ENCODE peak calls at places on chromosomes 1 and 21, in six cellular contexts. Z is colonic mucosa, K is AG10803, L is GM12865, G is IMR-90, I is GM23338. M is an unnamed sample.

GRCh38 chr21:28540514-28540913 is 452.2 kb downstream of the LTN1 start:
- DNase-seq in Z (no peak), K (peak; percentile 46), L (no peak), G (peak; percentile 89), I (no peak), M (no peak)

GRCh38 chr1:192550922-192551534 is 24.5 kb upstream of the RGS1 start:
- DNase-seq in Z (no peak), K (peak; percentile 76), L (peak; percentile 88), G (peak; percentile 88), I (no peak), M (peak; percentile 52)

GRCh38 chr1:26038477-26038876 is 7.4 kb downstream of the SLC30A2 start:
- DNase-seq in Z (no peak), K (no peak), L (no peak), G (no peak), I (no peak), M (no peak)

GRCh38 chr1:244599937-244600350 is 53.0 kb upstream of the DESI2 start:
- DNase-seq in Z (no peak), K (peak; percentile 87), L (peak; percentile 68), G (peak; percentile 98), I (no peak), M (peak; percentile 97)

GRCh38 chr1:109805486-109806180 is 41.9 kb upstream of the EPS8L3 start:
- DNase-seq in Z (no peak), K (peak; percentile 58), L (no peak), G (no peak), I (no peak), M (no peak)

GRCh38 chr1:9659328-9659727 is 7.8 kb downstream of the PIK3CD start:
- DNase-seq in Z (no peak), K (peak; percentile 84), L (no peak), G (peak; percentile 89), I (no peak), M (peak; percentile 80)

GRCh38 chr1:109547412-109548320 is 749 bp upstream of the GNAI3 start:
- DNase-seq in Z (peak; percentile 52), K (no peak), L (peak; percentile 44), G (peak; percentile 26), I (peak; percentile 40), M (peak; percentile 38)

GRCh38 chr1:114040273-114041043 is 61.2 kb downstream of the OLFML3 start:
- DNase-seq in Z (no peak), K (peak; percentile 76), L (no peak), G (no peak), I (no peak), M (peak; percentile 59)

GRCh38 chr1:89609781-89610456 is 23.0 kb upstream of the LRRC8C start:
- DNase-seq in Z (no peak), K (no peak), L (no peak), G (no peak), I (no peak), M (no peak)

GRCh38 chr1:185408675-185409270 is 91.7 kb upstream of the IVNS1ABP start:
- DNase-seq in Z (no peak), K (no peak), L (peak; percentile 5), G (peak; percentile 2), I (no peak), M (no peak)

GRCh38 chr1:16294219-16295212 is 57.5 kb upstream of the CPLANE2 start:
- DNase-seq in Z (no peak), K (no peak), L (peak; percentile 10), G (no peak), I (no peak), M (peak; percentile 30)

GRCh38 chr1:78779831-78780230 is 130.2 kb downstream of the IFI44 start:
- DNase-seq in Z (no peak), K (peak; percentile 4), L (no peak), G (peak; percentile 48), I (no peak), M (no peak)

GRCh38 chr1:168341576-168341975 is 60.9 kb downstream of the TBX19 start:
- DNase-seq in Z (no peak), K (peak; percentile 63), L (no peak), G (peak; percentile 50), I (no peak), M (peak; percentile 82)

GRCh38 chr1:168342572-168343280 is 62.0 kb downstream of the TBX19 start:
- DNase-seq in Z (peak; percentile 87), K (peak; percentile 90), L (peak; percentile 91), G (peak; percentile 91), I (peak; percentile 91), M (peak; percentile 86)

GRCh38 chr1:168340796-168341510 is 60.3 kb downstream of the TBX19 start:
- DNase-seq in Z (no peak), K (no peak), L (peak; percentile 49), G (no peak), I (no peak), M (no peak)

GRCh38 chr1:168345939-168346338 is 65.3 kb downstream of the TBX19 start:
- DNase-seq in Z (no peak), K (no peak), L (no peak), G (no peak), I (no peak), M (no peak)

DNA sequence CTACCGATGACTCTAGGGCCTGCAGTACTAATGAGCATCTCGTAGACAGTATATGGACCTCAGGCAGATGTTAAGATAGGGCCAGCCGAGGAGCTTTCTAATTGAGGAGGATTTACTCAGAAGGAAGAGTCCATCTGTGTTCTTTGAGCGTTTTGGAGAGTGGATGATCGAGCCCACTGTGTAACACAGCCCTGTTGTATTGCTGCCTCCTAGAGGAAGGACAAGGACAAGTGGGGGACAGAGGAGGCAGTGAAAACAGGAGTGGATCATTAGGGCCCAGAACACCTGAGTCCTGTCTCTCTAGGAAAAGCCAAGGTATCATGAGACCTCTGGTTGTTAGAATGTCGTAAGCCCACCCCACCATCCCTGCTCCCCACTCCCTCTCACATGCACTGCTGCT is 62.9 kb downstream of the TBX19 start:
- DNase-seq in Z (no peak), K (no peak), L (no peak), G (no peak), I (peak; percentile 16), M (no peak)
- TF ChIP-seq CTCF in Z (no peak), K (peak; percentile 16), L (no peak), G (no peak), I (peak; percentile 75), M (no peak)

GRCh38 chr1:15279576-15280230 is 32.7 kb downstream of the FHAD1 start:
- DNase-seq in Z (no peak), K (no peak), L (no peak), G (no peak), I (peak; percentile 55), M (no peak)
- TF ChIP-seq CTCF in Z (no peak), K (no peak), L (no peak), G (no peak), I (no peak), M (no peak)

GRCh38 chr1:12143631-12144155 is 23.1 kb upstream of the TNFRSF1B start:
- DNase-seq in Z (peak; percentile 82), K (peak; percentile 99), L (peak; percentile 63), G (peak; percentile 98), I (no peak), M (peak; percentile 98)
- TF ChIP-seq CTCF in Z (no peak), K (no peak), L (no peak), G (no peak), I (no peak), M (no peak)

DNA sequence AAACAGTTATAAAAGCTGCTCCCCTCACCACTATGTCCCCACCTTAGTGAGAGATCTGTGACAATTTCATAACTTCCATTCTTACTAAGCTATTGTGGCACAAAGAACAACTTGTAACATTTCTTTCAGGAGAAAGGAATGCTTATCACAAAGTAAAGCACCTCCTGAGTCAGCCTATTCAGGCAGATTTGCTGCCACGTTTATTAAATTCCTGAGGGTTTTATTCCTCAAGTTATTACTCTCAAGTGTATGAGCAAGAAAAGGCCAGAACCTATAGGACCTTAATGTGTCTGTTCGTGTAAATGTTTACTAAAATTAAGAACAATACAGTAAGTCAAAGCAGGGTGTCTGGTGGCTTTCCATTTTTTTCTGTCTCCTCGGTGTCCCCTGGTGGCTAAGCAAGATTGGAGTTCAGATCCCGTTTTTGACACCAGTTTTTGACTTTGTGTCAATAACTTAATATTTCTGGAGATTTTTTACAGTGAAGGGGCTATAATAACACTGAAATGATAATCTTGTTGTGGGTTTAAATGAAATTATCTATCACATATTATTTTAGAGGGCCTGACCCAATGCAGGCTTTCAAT is 1539.6 kb downstream of the BRINP3 start:
- DNase-seq in Z (no peak), K (no peak), L (no peak), G (peak; percentile 38), I (peak; percentile 35), M (peak; percentile 43)
- TF ChIP-seq CTCF in Z (no peak), K (no peak), L (no peak), G (peak; percentile 22), I (peak; percentile 71), M (peak; percentile 46)

GRCh38 chr1:242651817-242652216 is 127.3 kb upstream of the PLD5 start:
- DNase-seq in Z (no peak), K (no peak), L (peak; percentile 29), G (no peak), I (peak; percentile 82), M (peak; percentile 73)
- TF ChIP-seq CTCF in Z (no peak), K (no peak), L (peak; percentile 43), G (no peak), I (peak; percentile 89), M (peak; percentile 56)

GRCh38 chr1:165631403-165632151 is 543 bp downstream of the MGST3 start:
- DNase-seq in Z (peak; percentile 64), K (peak; percentile 85), L (peak; percentile 65), G (peak; percentile 89), I (peak; percentile 47), M (peak; percentile 93)
- TF ChIP-seq CTCF in Z (no peak), K (peak; percentile 36), L (no peak), G (peak; percentile 34), I (no peak), M (no peak)

GRCh38 chr1:171707583-171707982 is 34.3 kb downstream of the VAMP4 start:
- DNase-seq in Z (no peak), K (no peak), L (no peak), G (no peak), I (no peak), M (no peak)
- TF ChIP-seq CTCF in Z (no peak), K (no peak), L (no peak), G (no peak), I (no peak), M (no peak)